ENCODE peak calls at places on chromosomes 12 and 14, in five cellular contexts. H is CD8-positive, alpha-beta T cell; W is adipocyte; M is BJ; N is foreskin fibroblast. A is an unnamed sample.

GRCh38 chr12:88663001-88663400 is 82.7 kb upstream of the KITLG start:
- DNase-seq in H (no peak), W (no peak), M (no peak), N (peak; percentile 3), A (no peak)

GRCh38 chr14:51206462-51206861 is 33.6 kb upstream of the TMX1 start:
- DNase-seq in H (no peak), W (no peak), M (no peak), N (no peak), A (no peak)

GRCh38 chr14:51209457-51209856 is 30.6 kb upstream of the TMX1 start:
- DNase-seq in H (no peak), W (no peak), M (no peak), N (no peak), A (no peak)

GRCh38 chr12:46442239-46442638 is 69.7 kb upstream of the SLC38A2 start:
- DNase-seq in H (no peak), W (peak; percentile 40), M (no peak), N (peak; percentile 71), A (peak; percentile 35)

GRCh38 chr12:89160716-89161123 is 191.6 kb downstream of the DUSP6 start:
- DNase-seq in H (no peak), W (peak; percentile 84), M (peak; percentile 63), N (peak; percentile 94), A (peak; percentile 90)

GRCh38 chr14:80996049-80996901 is 40.9 kb downstream of the TSHR start:
- DNase-seq in H (no peak), W (peak; percentile 93), M (peak; percentile 19), N (peak; percentile 79), A (peak; percentile 14)

GRCh38 chr12:131250028-131250950 is 296.6 kb downstream of the ADGRD1 start:
- DNase-seq in H (no peak), W (no peak), M (no peak), N (no peak), A (no peak)

GRCh38 chr12:52285172-52285745 is 6.1 kb downstream of the KRT81 start:
- DNase-seq in H (no peak), W (peak; percentile 15), M (peak; percentile 59), N (peak; percentile 67), A (peak; percentile 68)

GRCh38 chr12:108614639-108615038 is 16.8 kb upstream of the TMEM119 start:
- DNase-seq in H (no peak), W (no peak), M (no peak), N (no peak), A (no peak)

GRCh38 chr14:58864751-58865519 is 227.2 kb downstream of the DACT1 start:
- DNase-seq in H (no peak), W (peak; percentile 92), M (peak; percentile 77), N (peak; percentile 92), A (no peak)

GRCh38 chr14:53640695-53641094 is 315.9 kb downstream of the BMP4 start:
- DNase-seq in H (no peak), W (peak; percentile 35), M (no peak), N (peak; percentile 73), A (no peak)

GRCh38 chr12:52093346-52093745 is 13.8 kb downstream of the SMIM41 start:
- DNase-seq in H (no peak), W (no peak), M (no peak), N (no peak), A (no peak)

GRCh38 chr12:77325505-77325904 is 260.1 kb upstream of the E2F7 start:
- DNase-seq in H (no peak), W (peak; percentile 33), M (no peak), N (peak; percentile 35), A (no peak)

GRCh38 chr14:26867171-26867757 is 269.4 kb upstream of the NOVA1 start:
- DNase-seq in H (no peak), W (no peak), M (no peak), N (peak; percentile 42), A (peak; percentile 14)

GRCh38 chr12:101110856-101111255 is 99.2 kb downstream of the SLC5A8 start:
- DNase-seq in H (no peak), W (no peak), M (no peak), N (no peak), A (no peak)
- H3K4me3 ChIP-seq in H (no peak overlapping the region), W (no peak overlapping the region), M (no peak overlapping the region), N (no peak overlapping the region), A (no peak overlapping the region)

DNA sequence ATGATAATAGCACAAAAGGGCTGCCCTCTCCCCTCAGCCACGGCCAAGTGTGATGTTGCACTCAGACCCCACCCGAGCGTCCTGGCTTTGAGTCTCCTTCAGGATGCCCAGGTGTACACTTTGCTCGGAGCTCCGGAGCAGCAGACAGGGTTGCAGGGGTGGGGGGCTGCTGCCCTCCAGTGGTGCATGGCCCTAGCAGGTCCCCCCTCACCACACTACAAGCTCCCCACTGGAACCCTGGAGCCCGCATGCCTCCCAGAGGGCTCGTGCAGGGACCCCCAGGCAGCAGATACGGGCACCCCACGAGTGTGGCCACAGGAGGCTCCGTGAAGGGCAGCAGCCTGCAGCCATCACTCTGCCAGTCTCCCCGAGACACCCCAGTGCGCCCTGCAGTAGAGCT is 69.9 kb upstream of the C14orf180 start:
- DNase-seq in H (no peak), W (no peak), M (no peak), N (no peak), A (no peak)
- H3K4me3 ChIP-seq in H (no peak overlapping the region), W (no peak overlapping the region), M (no peak overlapping the region), N (no peak overlapping the region), A (no peak overlapping the region)

DNA sequence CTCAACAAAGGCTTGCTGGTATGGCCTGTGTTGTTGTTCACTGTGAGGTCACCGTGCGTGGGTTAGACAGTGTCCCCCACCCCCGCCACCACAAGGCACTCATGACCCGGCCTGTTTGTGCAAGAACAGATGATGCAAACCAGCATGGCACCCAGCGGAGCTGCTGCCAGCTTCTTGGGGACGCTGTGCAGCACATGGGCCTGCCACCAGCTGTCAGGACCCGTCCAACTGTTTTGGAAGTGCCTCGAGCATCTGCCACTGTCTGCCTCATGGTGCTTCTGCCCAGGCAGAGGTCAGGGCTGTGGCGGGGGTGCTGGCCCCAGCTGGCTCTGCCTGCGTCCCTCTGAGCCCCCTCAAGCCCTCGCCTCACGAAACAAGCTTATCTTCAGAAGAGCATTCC is 1.5 kb downstream of the ASB2 start:
- DNase-seq in H (no peak), W (no peak), M (no peak), N (no peak), A (no peak)
- H3K4me3 ChIP-seq in H (no peak overlapping the region), W (no peak overlapping the region), M (no peak overlapping the region), N (no peak overlapping the region), A (no peak overlapping the region)

GRCh38 chr14:70884595-70885342 is 22.5 kb upstream of the PCNX1 start:
- DNase-seq in H (no peak), W (no peak), M (no peak), N (no peak), A (no peak)

GRCh38 chr14:70879448-70879847 is 27.8 kb upstream of the PCNX1 start:
- DNase-seq in H (no peak), W (no peak), M (no peak), N (peak; percentile 22), A (no peak)

GRCh38 chr14:70885343-70886014 is 21.8 kb upstream of the PCNX1 start:
- DNase-seq in H (no peak), W (no peak), M (no peak), N (no peak), A (no peak)

GRCh38 chr14:70881549-70882174 is 25.6 kb upstream of the PCNX1 start:
- DNase-seq in H (no peak), W (no peak), M (no peak), N (no peak), A (no peak)

DNA sequence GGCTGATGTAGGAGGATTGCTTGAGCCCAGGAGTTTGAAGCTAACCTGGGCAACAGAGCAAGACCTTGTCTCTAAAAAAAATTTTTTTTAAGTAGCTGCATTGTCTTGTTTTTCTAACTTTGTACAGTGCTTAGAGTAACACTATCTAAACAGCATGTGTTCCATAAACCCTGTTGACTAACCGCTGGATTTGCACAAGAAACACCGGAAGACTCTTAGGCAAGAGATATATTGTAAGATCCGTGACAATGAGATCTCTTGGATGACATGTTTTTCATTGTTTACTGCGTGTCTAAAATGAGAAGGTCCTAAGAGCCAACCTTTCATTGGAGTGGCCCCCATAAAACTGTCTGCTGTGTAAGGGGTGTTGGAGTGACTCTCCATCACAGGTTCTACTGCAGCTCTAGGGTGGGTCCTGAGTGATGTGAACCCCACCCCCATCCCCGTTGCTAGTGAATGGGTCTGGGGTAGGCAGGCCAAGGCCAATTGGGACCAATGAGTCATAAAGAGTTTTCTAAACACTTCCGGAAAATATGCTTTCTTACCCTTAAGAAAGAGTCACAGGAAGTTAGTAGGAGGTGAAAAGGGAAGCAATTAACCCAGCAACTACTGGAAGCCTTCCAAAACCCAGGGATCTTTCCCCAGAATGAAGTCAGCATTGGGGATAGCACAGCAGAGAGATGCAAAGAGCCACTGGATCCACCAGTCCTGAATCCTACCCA is 24.3 kb upstream of the PCNX1 start:
- DNase-seq in H (no peak), W (no peak), M (no peak), N (peak; percentile 75), A (peak; percentile 14)
- H3K4me3 ChIP-seq in H (no peak overlapping the region), W (no peak overlapping the region), M (no peak overlapping the region), N (no peak overlapping the region), A (no peak overlapping the region)

GRCh38 chr12:115916910-115917668 is 360.4 kb downstream of the MED13L start:
- DNase-seq in H (peak; percentile 79), W (peak; percentile 66), M (no peak), N (peak; percentile 58), A (peak; percentile 12)
- H3K4me3 ChIP-seq in H (no peak overlapping the region), W (no peak overlapping the region), M (peak overlapping the region; percentile 39), N (peak overlapping the region; percentile 27), A (no peak overlapping the region)

GRCh38 chr12:49807991-49808580 is 20.1 kb downstream of the NCKAP5L start:
- DNase-seq in H (no peak), W (no peak), M (no peak), N (no peak), A (no peak)
- H3K4me3 ChIP-seq in H (no peak overlapping the region), W (no peak overlapping the region), M (no peak overlapping the region), N (no peak overlapping the region), A (no peak overlapping the region)

GRCh38 chr12:6782903-6783571 is 6.3 kb upstream of the CD4 start:
- DNase-seq in H (no peak), W (no peak), M (no peak), N (no peak), A (no peak)
- H3K4me3 ChIP-seq in H (no peak overlapping the region), W (no peak overlapping the region), M (no peak overlapping the region), N (no peak overlapping the region), A (no peak overlapping the region)

GRCh38 chr12:8145754-8146415 is 10.9 kb upstream of the ZNF705A start:
- DNase-seq in H (no peak), W (peak; percentile 21), M (peak; percentile 72), N (peak; percentile 77), A (peak; percentile 83)
- H3K4me3 ChIP-seq in H (no peak overlapping the region), W (peak overlapping the region; percentile 55), M (no peak overlapping the region), N (peak overlapping the region; percentile 23), A (no peak overlapping the region)

DNA sequence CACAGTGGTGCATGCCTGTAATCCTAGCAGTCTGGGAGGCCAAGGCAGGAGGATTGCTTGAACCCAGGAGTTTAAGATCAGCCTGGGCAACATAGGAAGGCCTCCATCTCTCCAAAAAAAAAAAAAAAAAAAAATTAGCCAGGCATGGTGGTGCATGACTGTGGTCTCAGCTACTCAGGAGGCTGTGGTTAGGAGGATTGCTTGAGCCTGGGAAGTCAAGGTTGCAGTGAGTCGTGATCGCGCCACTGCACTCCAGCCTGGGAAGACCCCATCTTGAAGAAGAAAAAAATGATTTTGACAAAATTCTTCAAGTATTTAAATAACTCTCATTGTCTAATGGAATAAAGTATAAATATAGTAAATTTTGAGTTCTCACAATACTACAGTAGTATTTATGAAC is 219.2 kb upstream of the SSTR1 start:
- DNase-seq in H (no peak), W (no peak), M (no peak), N (no peak), A (no peak)
- H3K4me3 ChIP-seq in H (no peak overlapping the region), W (no peak overlapping the region), M (no peak overlapping the region), N (no peak overlapping the region), A (no peak overlapping the region)

GRCh38 chr14:22533057-22533704 is 55.8 kb downstream of the DAD1 start:
- DNase-seq in H (no peak), W (no peak), M (no peak), N (no peak), A (no peak)
- H3K4me3 ChIP-seq in H (peak overlapping the region; percentile 43), W (peak overlapping the region; percentile 3), M (no peak overlapping the region), N (no peak overlapping the region), A (no peak overlapping the region)